ENCODE peak calls at places on chromosome 15, in four cellular contexts. K, R, Q and E are unnamed samples.

GRCh38 chr15:61824291-61824690 is 236.0 kb downstream of the VPS13C start:
- DNase-seq in K (no peak), R (no peak), Q (no peak), E (no peak)

GRCh38 chr15:62068787-62069170 is 2.0 kb downstream of the C2CD4A start:
- DNase-seq in K (no peak), R (no peak), Q (no peak), E (no peak)

GRCh38 chr15:63250312-63250965 is 27.0 kb upstream of the APH1B start:
- DNase-seq in K (peak), R (no peak), Q (no peak), E (no peak)

GRCh38 chr15:92393287-92393993 is at the start of gene ST8SIA2:
- DNase-seq in K (no peak), R (no peak), Q (no peak), E (no peak)

GRCh38 chr15:67090297-67091072 is 25.1 kb downstream of the SMAD3 start:
- DNase-seq in K (no peak), R (no peak), Q (no peak), E (no peak)

GRCh38 chr15:99279290-99279689 is 28.0 kb downstream of the LRRC28 start:
- DNase-seq in K (no peak), R (no peak), Q (no peak), E (no peak)

GRCh38 chr15:69575387-69575786 is 122.8 kb downstream of the RPLP1 start:
- DNase-seq in K (no peak), R (no peak), Q (peak), E (no peak)

GRCh38 chr15:89091667-89092220 is 3.5 kb downstream of the ABHD2 start:
- DNase-seq in K (no peak), R (no peak), Q (no peak), E (no peak)

GRCh38 chr15:63466378-63467192 is 37.8 kb upstream of the USP3 start:
- DNase-seq in K (peak), R (peak), Q (no peak), E (no peak)

GRCh38 chr15:80582816-80583423 is 112.2 kb upstream of the ABHD17C start:
- DNase-seq in K (no peak), R (no peak), Q (peak), E (no peak)

GRCh38 chr15:42239528-42240245 is 31.6 kb upstream of the VPS39 start:
- DNase-seq in K (no peak), R (no peak), Q (no peak), E (no peak)

GRCh38 chr15:76588811-76589747 is 252.5 kb downstream of the ISL2 start:
- DNase-seq in K (no peak), R (no peak), Q (no peak), E (no peak)

GRCh38 chr15:36558921-36559320 is 20.5 kb upstream of the CDIN1 start:
- DNase-seq in K (no peak), R (no peak), Q (no peak), E (no peak)

GRCh38 chr15:58966698-58967097 is 20.8 kb upstream of the RNF111 start:
- DNase-seq in K (peak), R (no peak), Q (no peak), E (no peak)

GRCh38 chr15:77025066-77025435 is 30.1 kb downstream of the PSTPIP1 start:
- DNase-seq in K (no peak), R (no peak), Q (peak), E (peak)

GRCh38 chr15:91909574-91909973 is 56.1 kb downstream of the SLCO3A1 start:
- DNase-seq in K (no peak), R (no peak), Q (no peak), E (no peak)

GRCh38 chr15:100241572-100242479 is 99.9 kb downstream of the ADAMTS17 start:
- DNase-seq in K (peak), R (peak), Q (peak), E (no peak)

GRCh38 chr15:56598991-56599390 is 134.1 kb upstream of the MNS1 start:
- DNase-seq in K (peak), R (no peak), Q (no peak), E (no peak)

GRCh38 chr15:60795889-60796288 is 316.9 kb upstream of the ICE2 start:
- DNase-seq in K (no peak), R (no peak), Q (no peak), E (no peak)

GRCh38 chr15:34691024-34691423 is 63.8 kb downstream of the GJD2 start:
- DNase-seq in K (no peak), R (no peak), Q (no peak), E (no peak)

GRCh38 chr15:43238691-43239131 is 17.9 kb upstream of the EPB42 start:
- DNase-seq in K (no peak), R (no peak), Q (no peak), E (no peak)